ENCODE peak calls at places on chromosomes 16 and 17, in four cellular contexts. One of them, this sample, is unnamed.

GRCh38 chr16:86396318-86396882 is 113.9 kb upstream of the FOXF1 start:
- DNase-seq in AG10803: peak
- DNase-seq in testis: no peak
- DNase-seq in AG09309: peak
- DNase-seq in this sample: no peak

GRCh38 chr16:5005916-5006315 is 27.8 kb downstream of the NAGPA start:
- DNase-seq in AG10803: no peak
- DNase-seq in testis: no peak
- DNase-seq in AG09309: no peak
- DNase-seq in this sample: no peak

GRCh38 chr17:32783602-32784001 is 93.3 kb downstream of the MYO1D start:
- DNase-seq in AG10803: peak
- DNase-seq in testis: no peak
- DNase-seq in AG09309: peak
- DNase-seq in this sample: no peak

GRCh38 chr17:35786941-35787432 is 8.5 kb downstream of the MMP28 start:
- DNase-seq in AG10803: no peak
- DNase-seq in testis: no peak
- DNase-seq in AG09309: no peak
- DNase-seq in this sample: no peak

GRCh38 chr17:10683853-10684252 is 13.5 kb downstream of the SCO1 start:
- DNase-seq in AG10803: peak
- DNase-seq in testis: no peak
- DNase-seq in AG09309: peak
- DNase-seq in this sample: no peak

GRCh38 chr16:10266809-10267208 is 84.6 kb upstream of the GRIN2A start:
- DNase-seq in AG10803: no peak
- DNase-seq in testis: no peak
- DNase-seq in AG09309: no peak
- DNase-seq in this sample: no peak

GRCh38 chr17:73711916-73712315 is 67.7 kb upstream of the SDK2 start:
- DNase-seq in AG10803: no peak
- DNase-seq in testis: no peak
- DNase-seq in AG09309: no peak
- DNase-seq in this sample: no peak

GRCh38 chr17:63445571-63446217 is 412 bp downstream of the CYB561 start:
- DNase-seq in AG10803: no peak
- DNase-seq in testis: no peak
- DNase-seq in AG09309: no peak
- DNase-seq in this sample: no peak

GRCh38 chr17:19370493-19370960 is 7.8 kb upstream of the MAPK7 start:
- DNase-seq in AG10803: no peak
- DNase-seq in testis: no peak
- DNase-seq in AG09309: no peak
- DNase-seq in this sample: no peak

GRCh38 chr16:23282508-23282907 is 19.6 kb upstream of the SCNN1B start:
- DNase-seq in AG10803: no peak
- DNase-seq in testis: no peak
- DNase-seq in AG09309: no peak
- DNase-seq in this sample: no peak

GRCh38 chr17:48799069-48799710 is 17.8 kb downstream of the TTLL6 start:
- DNase-seq in AG10803: no peak
- DNase-seq in testis: no peak
- DNase-seq in AG09309: no peak
- DNase-seq in this sample: no peak

GRCh38 chr17:15914400-15915165 is 30.3 kb upstream of the ADORA2B start:
- DNase-seq in AG10803: peak
- DNase-seq in testis: no peak
- DNase-seq in AG09309: no peak
- DNase-seq in this sample: no peak

GRCh38 chr16:80778707-80779106 is 25.7 kb downstream of the CDYL2 start:
- DNase-seq in AG10803: no peak
- DNase-seq in testis: no peak
- DNase-seq in AG09309: no peak
- DNase-seq in this sample: no peak

GRCh38 chr16:68022278-68022727 is 729 bp downstream of the DDX28 start:
- DNase-seq in AG10803: no peak
- DNase-seq in testis: peak
- DNase-seq in AG09309: no peak
- DNase-seq in this sample: no peak

GRCh38 chr16:1681032-1681431 is 3.0 kb downstream of the JPT2 start:
- DNase-seq in AG10803: no peak
- DNase-seq in testis: no peak
- DNase-seq in AG09309: no peak
- DNase-seq in this sample: no peak

GRCh38 chr17:77054926-77055325 is 85.8 kb upstream of the SEC14L1 start:
- DNase-seq in AG10803: no peak
- DNase-seq in testis: no peak
- DNase-seq in AG09309: no peak
- DNase-seq in this sample: no peak

GRCh38 chr17:81153340-81153803 is 11.9 kb upstream of the PVALEF start:
- DNase-seq in AG10803: peak
- DNase-seq in testis: no peak
- DNase-seq in AG09309: no peak
- DNase-seq in this sample: no peak

GRCh38 chr17:81552244-81553017 is at the start of gene FAAP100:
- DNase-seq in AG10803: peak
- DNase-seq in testis: peak
- DNase-seq in AG09309: no peak
- DNase-seq in this sample: no peak

GRCh38 chr16:49492090-49492801 is 118.6 kb downstream of the C16orf78 start:
- DNase-seq in AG10803: no peak
- DNase-seq in testis: peak
- DNase-seq in AG09309: no peak
- DNase-seq in this sample: no peak

GRCh38 chr17:5203908-5204294 is 12.2 kb upstream of the ZNF594 start:
- DNase-seq in AG10803: peak
- DNase-seq in testis: no peak
- DNase-seq in AG09309: peak
- DNase-seq in this sample: no peak

GRCh38 chr16:50593410-50594139 is 45.4 kb downstream of the NKD1 start:
- DNase-seq in AG10803: no peak
- DNase-seq in testis: no peak
- DNase-seq in AG09309: no peak
- DNase-seq in this sample: no peak
- TF ChIP-seq CTCF in AG10803: peak
- TF ChIP-seq CTCF in testis: no peak
- TF ChIP-seq CTCF in AG09309: peak
- TF ChIP-seq CTCF in this sample: peak

GRCh38 chr16:88769617-88770458 is 15.2 kb downstream of the PIEZO1 start:
- DNase-seq in AG10803: no peak
- DNase-seq in testis: no peak
- DNase-seq in AG09309: no peak
- DNase-seq in this sample: no peak

GRCh38 chr16:88766975-88767374 is 18.0 kb downstream of the PIEZO1 start:
- DNase-seq in AG10803: no peak
- DNase-seq in testis: no peak
- DNase-seq in AG09309: no peak
- DNase-seq in this sample: no peak

GRCh38 chr16:88770459-88771293 is 14.3 kb downstream of the PIEZO1 start:
- DNase-seq in AG10803: no peak
- DNase-seq in testis: no peak
- DNase-seq in AG09309: no peak
- DNase-seq in this sample: no peak

GRCh38 chr16:88767546-88767945 is 17.5 kb downstream of the PIEZO1 start:
- DNase-seq in AG10803: no peak
- DNase-seq in testis: no peak
- DNase-seq in AG09309: no peak
- DNase-seq in this sample: no peak

DNA sequence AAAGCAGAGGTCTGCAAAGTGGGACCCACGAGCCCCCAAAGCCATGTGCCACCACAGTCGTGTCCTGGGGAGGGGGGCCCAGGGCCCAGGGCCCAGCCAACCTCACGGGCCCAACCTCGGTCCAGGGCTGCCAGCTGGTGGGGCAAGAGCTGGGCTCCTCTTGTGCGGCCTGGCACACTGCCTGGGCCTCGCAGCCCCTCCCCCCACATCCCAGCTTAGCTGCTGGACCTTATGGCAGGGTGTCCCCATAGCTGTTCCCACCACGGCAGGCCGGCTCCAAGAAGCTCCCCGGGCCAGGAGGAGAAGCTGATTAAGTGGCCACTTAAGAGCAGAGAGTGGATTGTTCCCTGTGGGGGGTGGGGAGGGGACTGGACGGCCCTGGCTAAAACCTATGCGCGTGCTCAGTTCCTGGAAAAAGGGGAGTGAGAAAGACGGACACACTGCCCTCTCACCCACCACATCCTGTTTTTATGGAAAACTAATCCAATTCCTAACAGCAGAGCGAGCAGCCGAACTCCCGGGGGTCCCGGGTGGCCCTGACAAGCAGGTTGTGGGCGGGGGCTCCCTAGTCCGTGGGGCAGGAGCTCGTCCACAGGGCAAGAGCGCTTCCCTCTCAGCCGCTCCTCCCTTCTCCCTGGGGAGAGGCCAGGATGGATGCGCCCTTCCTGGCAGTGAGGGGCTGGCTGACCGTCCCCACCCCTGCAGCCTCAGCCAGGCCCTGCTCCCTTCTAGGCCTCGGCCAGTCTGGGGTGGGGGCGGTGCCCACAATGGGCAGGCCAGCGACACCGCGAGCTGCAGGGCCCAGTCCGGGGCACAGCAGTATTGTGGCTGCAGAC is 16.8 kb downstream of the PIEZO1 start:
- DNase-seq in AG10803: peak
- DNase-seq in testis: no peak
- DNase-seq in AG09309: no peak
- DNase-seq in this sample: no peak
- H3K4me3 ChIP-seq in AG10803: no peak
- H3K4me3 ChIP-seq in testis: no peak
- H3K4me3 ChIP-seq in AG09309: no peak
- H3K4me3 ChIP-seq in this sample: no peak

DNA sequence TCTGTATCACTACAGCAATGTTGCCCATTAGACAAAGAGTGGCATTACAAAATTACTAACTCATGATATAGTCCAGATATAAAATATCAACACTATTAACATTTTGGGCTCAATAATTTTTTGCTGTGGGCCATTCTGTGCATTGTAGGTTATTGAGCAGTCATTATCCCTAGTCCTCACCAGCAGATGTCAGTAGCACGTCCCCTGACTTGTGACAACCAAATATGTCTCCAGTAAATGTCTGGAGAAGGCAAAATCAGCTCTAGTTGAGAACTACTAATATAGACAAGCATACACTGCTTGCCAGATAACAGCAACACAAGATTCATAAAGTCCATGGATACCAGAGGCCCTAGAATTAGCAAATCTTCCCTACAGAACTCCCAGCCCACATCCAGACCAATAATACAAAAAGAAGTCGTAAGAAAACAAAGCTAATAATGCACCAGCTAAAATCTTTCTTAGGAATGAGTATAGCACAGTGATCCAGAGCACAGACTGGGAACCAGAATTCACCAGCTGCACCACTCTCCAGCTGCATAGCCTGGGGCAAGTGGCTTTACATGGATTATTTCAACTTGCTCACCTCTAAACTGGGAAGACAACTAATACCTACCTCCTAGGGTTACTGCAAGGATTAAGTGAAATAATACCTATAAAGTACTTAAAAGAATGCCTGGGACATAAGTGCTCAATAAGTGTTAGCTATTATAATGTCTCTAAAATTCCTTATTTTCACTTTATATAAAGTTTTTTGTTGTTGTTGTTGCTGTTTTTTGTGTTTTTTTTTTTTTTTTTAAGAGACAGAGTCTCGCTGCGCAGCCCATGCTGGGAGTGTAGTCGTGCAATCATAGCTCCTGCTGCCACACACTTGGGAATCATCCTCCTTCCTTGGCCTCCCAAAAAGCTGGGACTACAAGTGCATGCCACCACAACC is 23.7 kb downstream of the HELZ start:
- DNase-seq in AG10803: peak
- DNase-seq in testis: peak
- DNase-seq in AG09309: no peak
- DNase-seq in this sample: no peak
- TF ChIP-seq CTCF in AG10803: peak
- TF ChIP-seq CTCF in testis: peak
- TF ChIP-seq CTCF in AG09309: peak
- TF ChIP-seq CTCF in this sample: no peak

GRCh38 chr16:64251742-64252141 is 870.1 kb downstream of the CDH11 start:
- DNase-seq in AG10803: no peak
- DNase-seq in testis: no peak
- DNase-seq in AG09309: no peak
- DNase-seq in this sample: no peak
- H3K4me3 ChIP-seq in AG10803: no peak
- H3K4me3 ChIP-seq in testis: no peak
- H3K4me3 ChIP-seq in AG09309: no peak
- H3K4me3 ChIP-seq in this sample: no peak

DNA sequence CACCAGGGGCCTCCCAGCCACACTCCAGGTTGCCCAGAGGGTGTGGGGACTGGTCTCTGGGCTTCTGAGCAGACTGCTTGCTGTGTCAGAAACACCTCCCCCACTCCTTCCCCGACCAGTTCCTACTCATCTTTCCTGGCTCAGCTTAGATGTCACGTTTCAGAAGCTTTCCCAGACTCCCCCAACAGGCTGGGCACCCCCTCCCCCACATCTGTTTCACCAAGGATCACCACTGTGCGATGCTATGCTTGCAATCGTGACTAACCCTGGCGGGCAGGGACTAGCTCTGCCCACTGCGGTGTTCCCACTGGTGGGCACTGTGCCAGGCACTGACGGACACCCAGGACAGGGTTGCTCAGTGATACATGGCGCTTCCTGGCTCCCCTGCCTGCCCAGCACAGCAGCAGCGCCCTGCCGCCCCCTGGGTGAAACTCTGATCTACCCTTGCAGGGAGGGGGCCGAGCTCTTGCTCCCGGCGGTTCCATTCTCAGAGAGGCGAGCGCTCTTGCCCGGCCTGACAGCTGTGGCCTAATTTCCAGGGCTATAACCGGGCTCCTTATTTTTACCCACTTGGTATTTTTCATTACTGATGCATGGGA is 29.4 kb upstream of the MTSS2 start:
- DNase-seq in AG10803: peak
- DNase-seq in testis: peak
- DNase-seq in AG09309: peak
- DNase-seq in this sample: peak
- TF ChIP-seq CTCF in AG10803: peak
- TF ChIP-seq CTCF in testis: no peak
- TF ChIP-seq CTCF in AG09309: no peak
- TF ChIP-seq CTCF in this sample: peak